ENCODE peak calls at places on chromosomes 5 and 9, in five cellular contexts. A, O, H, T and C are unnamed samples. For H3K36me3, the result is how much of the 10 kb centered on the place peaks cover.

GRCh38 chr5:16673241-16673998 is 56.6 kb upstream of the RETREG1 start:
- DNase-seq in T (no peak), A (no peak), H (no peak), O (no peak), C (no peak)

GRCh38 chr5:179416906-179417470 is 71.7 kb upstream of the ADAMTS2 start:
- DNase-seq in O (no peak), T (no peak), H (no peak), A (no peak), C (no peak)

GRCh38 chr9:136484153-136485048 is 1.6 kb upstream of the SEC16A start:
- DNase-seq in H (peak), T (peak), O (peak), A (no peak), C (peak)

GRCh38 chr5:127615916-127616315 is 33.0 kb upstream of the CTXN3 start:
- DNase-seq in T (peak), H (no peak), A (peak), O (no peak), C (no peak)

GRCh38 chr5:33888582-33888981 is 3.2 kb downstream of the ADAMTS12 start:
- DNase-seq in H (no peak), T (no peak), A (peak), O (no peak), C (no peak)

GRCh38 chr5:1294839-1295649 is at the start of gene TERT:
- DNase-seq in T (peak), A (no peak), O (no peak), H (no peak), C (peak)

GRCh38 chr5:69167488-69167845 is 517 bp downstream of the CCNB1 start:
- DNase-seq in O (no peak), T (peak), A (peak), H (no peak), C (no peak)

GRCh38 chr5:77143998-77144836 is 57.1 kb upstream of the ZBED3 start:
- DNase-seq in O (peak), A (peak), T (peak), H (peak), C (peak)

GRCh38 chr9:15570769-15571168 is 17.9 kb downstream of the CCDC171 start:
- DNase-seq in H (no peak), O (no peak), T (no peak), A (no peak), C (no peak)

GRCh38 chr9:91048739-91049138 is 247.1 kb downstream of the SYK start:
- DNase-seq in O (no peak), A (no peak), H (no peak), T (no peak), C (no peak)

GRCh38 chr5:180389252-180390101 is 36.3 kb upstream of the GFPT2 start:
- DNase-seq in A (no peak), H (no peak), O (no peak), T (no peak), C (no peak)

GRCh38 chr5:58060971-58061370 is 398.9 kb downstream of the PLK2 start:
- DNase-seq in A (peak), H (no peak), T (no peak), O (no peak), C (no peak)

GRCh38 chr9:126698756-126699155 is 85.0 kb downstream of the LMX1B start:
- DNase-seq in O (no peak), H (no peak), A (no peak), T (no peak), C (no peak)

GRCh38 chr9:128304971-128305288 is 17.3 kb downstream of the TRUB2 start:
- DNase-seq in T (no peak), H (no peak), O (no peak), A (no peak), C (no peak)

GRCh38 chr5:102771435-102771834 is 16.3 kb downstream of the PAM start:
- DNase-seq in A (no peak), H (no peak), T (no peak), O (no peak), C (no peak)
- H3K4me3 ChIP-seq in A (no peak), H (no peak), T (no peak), O (no peak), C (no peak)

GRCh38 chr5:150038547-150038946 is 38.0 kb downstream of the HMGXB3 start:
- DNase-seq in A (no peak), T (no peak), H (no peak), O (no peak), C (no peak)
- H3K36me3 ChIP-seq in A (under half), T (under half), H (half or more), O (under half), C (under half)

GRCh38 chr9:19769213-19769612 is 19.6 kb downstream of the SLC24A2 start:
- DNase-seq in H (no peak), A (no peak), O (no peak), T (peak), C (no peak)
- TF ChIP-seq CTCF in H (no peak), A (no peak), O (no peak), T (no peak), C (no peak)

DNA sequence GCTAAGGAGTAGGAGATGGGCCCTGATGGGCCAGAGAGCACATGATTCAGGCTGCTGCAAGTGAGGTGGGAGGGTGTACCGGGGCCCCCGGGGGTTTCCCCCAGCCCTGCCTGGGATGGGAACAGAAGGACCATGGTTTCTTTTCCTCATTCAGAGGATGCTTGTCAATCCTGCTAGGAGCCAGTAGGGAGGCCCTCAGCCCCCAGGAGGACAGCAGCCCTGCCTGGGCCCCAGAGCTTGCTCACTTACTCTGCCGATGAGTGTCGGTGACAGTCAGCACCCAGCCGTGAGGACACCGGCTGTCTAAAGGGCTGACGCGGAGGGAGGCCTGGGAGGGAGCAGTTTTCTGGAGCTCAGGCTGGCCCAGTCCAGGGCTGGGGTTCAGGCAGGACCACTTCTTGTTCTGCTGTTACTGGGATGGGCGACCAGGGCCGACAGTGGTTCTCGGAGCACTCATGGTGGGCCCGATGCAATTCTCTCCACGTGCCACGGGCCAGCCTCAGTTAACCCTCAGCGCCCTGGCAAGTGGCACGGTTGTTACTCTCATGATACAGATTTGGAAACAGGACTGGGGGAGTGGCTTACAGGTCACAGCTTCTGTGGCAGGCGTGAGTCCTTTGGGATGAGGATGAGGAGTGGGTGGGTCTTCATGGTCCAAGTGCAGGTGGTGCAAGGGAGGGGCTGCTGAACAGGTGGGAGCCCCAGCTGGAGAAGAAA is 1.8 kb downstream of the ARRDC1 start:
- DNase-seq in O (no peak), A (peak), T (peak), H (no peak), C (no peak)
- H3K4me3 ChIP-seq in O (no peak), A (no peak), T (peak), H (peak), C (no peak)

DNA sequence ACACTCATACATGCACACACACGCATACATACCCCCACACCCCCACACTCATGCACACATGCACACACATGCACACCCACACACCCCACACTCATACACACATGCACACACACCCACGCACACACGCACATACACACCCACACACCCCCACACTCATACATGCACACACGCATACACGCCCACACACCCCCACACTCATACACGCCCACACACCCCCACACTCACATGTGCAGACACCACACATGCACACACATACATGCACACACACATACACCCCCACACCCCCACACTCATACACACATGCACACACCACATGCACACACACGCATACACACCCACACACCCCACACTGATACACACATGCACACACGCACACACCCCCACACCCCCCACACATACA is 118.3 kb downstream of the COL5A1 start:
- DNase-seq in O (no peak), T (no peak), A (no peak), H (no peak), C (no peak)
- H3K36me3 ChIP-seq in O (under half), T (under half), A (under half), H (under half), C (under half)

GRCh38 chr5:132103969-132104391 is 30.4 kb downstream of the CSF2 start:
- DNase-seq in T (no peak), O (no peak), H (no peak), A (peak), C (peak)
- TF ChIP-seq CTCF in T (no peak), O (no peak), H (no peak), A (no peak), C (no peak)

DNA sequence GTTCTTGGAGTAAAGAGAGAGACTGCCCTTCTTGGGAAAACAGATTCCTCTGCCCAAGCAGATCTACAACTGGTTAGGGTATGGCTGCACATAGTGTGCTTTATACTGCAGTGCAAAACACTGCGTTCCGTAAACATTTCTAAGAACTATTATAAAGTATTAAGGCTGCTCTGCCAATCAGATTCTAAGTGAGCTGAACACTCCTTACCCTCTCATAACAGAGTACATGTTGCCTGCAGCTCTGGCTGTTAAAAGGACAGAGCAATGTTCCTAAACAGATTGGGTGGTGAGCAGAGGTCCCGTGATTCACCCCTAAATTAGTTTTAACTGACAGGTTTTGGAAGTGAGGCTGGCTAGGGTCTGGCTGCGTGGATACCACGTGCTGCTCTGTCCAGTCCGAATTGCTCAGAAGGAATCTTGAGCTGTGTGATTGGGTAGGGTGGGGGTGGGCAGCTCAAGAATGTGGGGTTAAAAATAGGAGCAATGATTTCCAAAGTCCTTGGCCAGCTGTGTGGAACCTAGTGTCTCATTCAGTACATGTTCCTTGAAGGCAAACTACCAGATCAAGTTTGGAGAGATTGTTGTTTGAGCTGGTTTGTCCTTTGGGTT is 497.5 kb upstream of the CD180 start:
- DNase-seq in H (peak), T (peak), O (peak), A (peak), C (no peak)
- H3K4me3 ChIP-seq in H (no peak), T (no peak), O (no peak), A (no peak), C (no peak)